ENCODE peak calls at places on chromosomes 5 and 9, in five cellular contexts. P, L, Y, W and B are unnamed samples.

GRCh38 chr9:34047864-34048729 is 590 bp downstream of the UBAP2 start:
- DNase-seq in P (peak), L (peak), W (no peak), Y (no peak), B (no peak)

GRCh38 chr9:122058707-122059106 is 34.4 kb downstream of the TTLL11 start:
- DNase-seq in Y (no peak), P (no peak), L (no peak), W (no peak), B (no peak)

GRCh38 chr5:1732238-1732880 is 67.3 kb downstream of the MRPL36 start:
- DNase-seq in W (no peak), L (peak), P (no peak), Y (no peak), B (no peak)

GRCh38 chr9:77960356-77961153 is 71.1 kb downstream of the GNAQ start:
- DNase-seq in L (no peak), W (no peak), Y (no peak), P (no peak), B (no peak)

GRCh38 chr5:40017151-40017550 is 592.4 kb upstream of the DAB2 start:
- DNase-seq in L (no peak), Y (no peak), W (no peak), P (no peak), B (no peak)

GRCh38 chr5:178389796-178390195 is 157.2 kb upstream of the PHYKPL start:
- DNase-seq in W (no peak), P (no peak), L (no peak), Y (no peak), B (no peak)

GRCh38 chr5:133371371-133372155 is 240.8 kb downstream of the FSTL4 start:
- DNase-seq in P (no peak), L (peak), Y (no peak), W (no peak), B (no peak)

GRCh38 chr9:92385474-92385873 is 18.9 kb downstream of the OGN start:
- DNase-seq in W (no peak), L (no peak), P (no peak), Y (no peak), B (no peak)

GRCh38 chr5:36659406-36659805 is 53.0 kb downstream of the SLC1A3 start:
- DNase-seq in P (no peak), L (no peak), Y (peak), W (peak), B (no peak)

GRCh38 chr5:10607666-10608442 is 44.0 kb downstream of the ANKRD33B start:
- DNase-seq in P (peak), W (peak), L (peak), Y (peak), B (peak)

GRCh38 chr5:121377446-121377845 is 474.2 kb upstream of the FTMT start:
- DNase-seq in L (no peak), P (no peak), Y (no peak), W (no peak), B (no peak)

GRCh38 chr9:136339173-136339957 is 12.0 kb downstream of the GPSM1 start:
- DNase-seq in P (peak), Y (peak), L (no peak), W (peak), B (peak)

GRCh38 chr5:168712280-168712924 is 133.2 kb upstream of the PANK3 start:
- DNase-seq in W (peak), L (no peak), Y (peak), P (no peak), B (peak)

GRCh38 chr9:35364817-35365585 is 124.9 kb upstream of the RUSC2 start:
- DNase-seq in P (no peak), L (no peak), W (no peak), Y (peak), B (no peak)

GRCh38 chr5:167358868-167359492 is 932.5 kb upstream of the WWC1 start:
- DNase-seq in Y (no peak), P (no peak), W (no peak), L (no peak), B (no peak)

GRCh38 chr5:72256536-72256935 is 63.5 kb downstream of the MRPS27 start:
- DNase-seq in W (no peak), Y (peak), P (no peak), L (no peak), B (no peak)

GRCh38 chr9:120733190-120733589 is 18.9 kb upstream of the MEGF9 start:
- DNase-seq in W (peak), Y (peak), L (peak), P (no peak), B (peak)

GRCh38 chr9:16825364-16825763 is 45.1 kb downstream of the BNC2 start:
- DNase-seq in Y (peak), P (no peak), L (no peak), W (peak), B (peak)

GRCh38 chr9:5478214-5478613 is 27.9 kb downstream of the CD274 start:
- DNase-seq in Y (no peak), L (no peak), W (no peak), P (no peak), B (no peak)

GRCh38 chr5:16626696-16627264 is 10.0 kb upstream of the RETREG1 start:
- DNase-seq in W (peak), Y (peak), P (no peak), L (no peak), B (no peak)

GRCh38 chr5:555058-555623 is 30.9 kb upstream of the SLC9A3 start:
- DNase-seq in P (no peak), W (no peak), Y (no peak), L (no peak), B (no peak)

GRCh38 chr5:11385251-11385900 is 518.9 kb downstream of the CTNND2 start:
- DNase-seq in L (no peak), W (no peak), Y (no peak), P (no peak), B (no peak)

GRCh38 chr9:26329974-26330373 is 562.6 kb downstream of the CAAP1 start:
- DNase-seq in P (no peak), L (no peak), W (no peak), Y (no peak), B (no peak)

GRCh38 chr5:132056610-132057497 is 3.6 kb upstream of the IL3 start:
- DNase-seq in W (no peak), P (peak), L (peak), Y (no peak), B (no peak)

GRCh38 chr5:120803282-120803681 is 339.2 kb downstream of the PRR16 start:
- DNase-seq in W (peak), L (no peak), P (no peak), Y (peak), B (peak)

GRCh38 chr5:172939561-172939960 is 19.7 kb upstream of the RPL26L1 start:
- DNase-seq in Y (no peak), W (no peak), P (no peak), L (no peak), B (no peak)

GRCh38 chr9:134518004-134518606 is 123.5 kb upstream of the COL5A1 start:
- DNase-seq in L (no peak), W (no peak), P (peak), Y (no peak), B (peak)

GRCh38 chr9:74120061-74120460 is 377.1 kb upstream of the RORB start:
- DNase-seq in L (no peak), W (no peak), P (no peak), Y (no peak), B (no peak)

GRCh38 chr9:22114956-22115355 is 105.9 kb upstream of the CDKN2B start:
- DNase-seq in Y (no peak), W (no peak), P (no peak), L (no peak), B (no peak)

DNA sequence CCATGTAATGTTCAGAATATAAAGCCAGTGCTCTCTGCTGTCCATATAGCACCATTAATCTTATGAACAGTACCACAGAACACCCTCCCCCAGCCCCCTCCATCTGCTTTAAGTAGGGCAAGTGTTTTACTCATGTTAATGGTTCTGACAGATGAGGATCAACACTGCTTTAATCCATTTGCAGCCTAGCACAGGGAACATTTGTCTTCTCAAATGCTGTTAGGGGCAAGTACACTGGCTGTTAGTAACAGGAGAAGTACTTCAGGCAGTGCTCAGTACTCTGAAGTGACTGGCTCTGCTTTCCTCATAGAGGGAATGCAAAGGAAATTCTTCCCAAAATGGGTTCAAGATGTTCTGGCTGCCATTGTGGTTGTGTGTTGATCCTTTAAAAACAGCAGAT is 202.6 kb downstream of the DCP2 start:
- DNase-seq in L (no peak), Y (no peak), P (no peak), W (no peak), B (no peak)
- H3K4me3 ChIP-seq in L (no peak), Y (no peak), P (no peak), W (no peak), B (no peak)

GRCh38 chr5:110738503-110738811 is 350 bp upstream of the SLC25A46 start:
- DNase-seq in W (no peak), L (no peak), P (no peak), Y (no peak), B (no peak)

GRCh38 chr5:110736763-110737162 is 2.0 kb upstream of the SLC25A46 start:
- DNase-seq in L (no peak), P (no peak), W (no peak), Y (no peak), B (no peak)

GRCh38 chr5:110738812-110739651 is at the start of gene SLC25A46:
- DNase-seq in P (peak), W (peak), L (peak), Y (peak), B (peak)

GRCh38 chr5:110734101-110734500 is 4.7 kb upstream of the SLC25A46 start:
- DNase-seq in L (no peak), Y (no peak), W (no peak), P (no peak), B (no peak)

DNA sequence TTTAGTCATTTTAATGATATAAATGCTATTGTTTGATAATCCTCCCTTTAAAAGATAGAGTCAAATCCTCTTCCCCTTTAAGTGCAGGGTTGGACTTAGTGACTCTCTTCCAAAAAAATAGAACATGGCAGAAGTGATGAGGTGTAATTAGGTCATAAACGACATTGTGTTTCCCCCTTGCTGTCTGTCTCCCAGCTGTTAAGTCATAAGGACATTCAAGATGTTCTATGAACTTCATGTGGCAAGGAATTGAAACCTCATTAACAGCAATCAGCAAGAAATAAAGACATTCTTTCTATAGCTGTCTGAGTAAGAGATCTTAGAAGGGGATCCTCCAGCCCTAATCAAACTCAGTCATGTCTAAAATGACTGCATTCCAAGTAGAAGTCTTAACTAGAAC is 3.3 kb upstream of the SLC25A46 start:
- DNase-seq in W (no peak), L (no peak), P (no peak), Y (no peak), B (no peak)
- H3K4me3 ChIP-seq in W (no peak), L (no peak), P (no peak), Y (no peak), B (no peak)

DNA sequence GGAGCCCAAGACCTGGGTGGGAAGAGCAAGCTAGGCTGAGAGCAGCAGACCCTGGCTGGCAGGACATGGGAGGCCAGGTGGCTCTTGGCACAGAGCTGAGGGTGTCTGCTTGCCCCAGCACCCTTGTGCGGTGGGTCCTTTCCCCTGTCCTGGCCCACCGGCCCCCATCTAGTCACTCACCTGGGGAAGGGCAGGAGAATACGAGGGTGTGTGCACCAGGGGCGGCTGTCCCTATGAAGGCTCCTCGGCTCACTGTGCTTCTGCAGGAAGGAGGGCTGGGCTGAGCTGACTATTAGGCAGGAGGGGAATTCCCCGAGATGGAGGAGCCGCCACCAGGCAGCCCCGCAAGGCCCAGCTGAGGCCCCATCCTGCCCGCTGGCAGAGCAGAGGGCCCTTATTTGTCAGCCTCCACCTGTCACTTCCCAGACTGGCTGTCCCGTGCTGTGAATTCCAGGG is 6.1 kb upstream of the TNIP1 start:
- DNase-seq in P (no peak), L (no peak), Y (no peak), W (no peak), B (no peak)
- H3K4me3 ChIP-seq in P (peak), L (no peak), Y (peak), W (no peak), B (no peak)

DNA sequence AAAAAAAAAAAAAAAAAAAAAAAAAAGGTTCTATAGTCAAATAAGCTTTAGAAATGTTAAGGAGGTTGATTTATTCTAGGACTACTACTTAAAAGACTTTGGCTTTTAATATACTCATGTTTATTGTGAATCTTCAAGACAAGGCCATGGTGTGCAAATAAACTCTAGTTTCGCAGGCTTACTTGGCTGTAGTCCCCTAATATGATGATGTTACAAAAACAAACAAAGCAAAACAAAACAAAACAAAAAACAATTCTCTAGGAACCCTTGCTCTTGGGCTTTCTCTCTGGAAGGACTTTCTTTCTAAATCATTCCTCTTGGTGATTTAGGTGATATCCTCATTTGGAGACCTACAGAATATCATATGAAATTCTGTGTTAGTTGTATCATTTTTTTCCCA is 172.0 kb downstream of the GDNF start:
- DNase-seq in L (no peak), P (no peak), W (no peak), Y (no peak), B (no peak)
- H3K4me3 ChIP-seq in L (no peak), P (no peak), W (no peak), Y (no peak), B (no peak)

GRCh38 chr9:126681336-126681735 is 67.6 kb downstream of the LMX1B start:
- DNase-seq in L (no peak), P (no peak), W (no peak), Y (no peak), B (no peak)

GRCh38 chr9:126683698-126684044 is 69.9 kb downstream of the LMX1B start:
- DNase-seq in P (no peak), W (no peak), L (no peak), Y (no peak), B (no peak)

GRCh38 chr9:126682113-126682810 is 68.5 kb downstream of the LMX1B start:
- DNase-seq in W (no peak), P (no peak), Y (no peak), L (no peak), B (no peak)

GRCh38 chr9:126684345-126684744 is 70.6 kb downstream of the LMX1B start:
- DNase-seq in L (no peak), W (no peak), Y (no peak), P (no peak), B (no peak)

GRCh38 chr9:126682928-126683697 is 69.4 kb downstream of the LMX1B start:
- DNase-seq in L (no peak), W (no peak), P (no peak), Y (no peak), B (no peak)
- H3K4me3 ChIP-seq in L (no peak), W (no peak), P (no peak), Y (no peak), B (no peak)

GRCh38 chr5:62640437-62640836 is 61.8 kb downstream of the LRRC70 start:
- DNase-seq in W (no peak), L (no peak), P (no peak), Y (no peak), B (no peak)
- H3K4me3 ChIP-seq in W (no peak), L (no peak), P (no peak), Y (no peak), B (no peak)